ENCODE peak calls at places on chromosomes 16 and 17, in seven cellular contexts. Y is left ventricle myocardium inferior; P is CD8-positive, alpha-beta T cell; S is fibroblast of lung; B is AG09309; E is A549; T is AG10803. H is an unnamed sample.

GRCh38 chr16:77591347-77591746 is 131.0 kb upstream of the NUDT7 start:
- DNase-seq in S (no peak), B (no peak), E (no peak), T (no peak), P (no peak), Y (no peak), H (no peak)

GRCh38 chr16:86952769-86953168 is 364.4 kb downstream of the C16orf95 start:
- DNase-seq in Y (no peak), T (no peak), S (peak), P (no peak), E (no peak), B (no peak), H (no peak)

GRCh38 chr16:78297066-78297666 is 197.7 kb downstream of the WWOX start:
- DNase-seq in E (no peak), B (no peak), Y (no peak), S (peak), P (no peak), T (no peak), H (no peak)

GRCh38 chr17:42247734-42248133 is 28.5 kb downstream of the STAT5B start:
- DNase-seq in T (peak), Y (no peak), S (peak), B (peak), E (peak), P (no peak), H (no peak)

GRCh38 chr16:3509470-3509928 is 8.7 kb downstream of the CLUAP1 start:
- DNase-seq in Y (no peak), B (no peak), S (no peak), T (no peak), P (peak), E (no peak), H (peak)

GRCh38 chr17:74176546-74177001 is 26.9 kb upstream of the RPL38 start:
- DNase-seq in B (peak), Y (peak), P (no peak), T (peak), E (peak), S (peak), H (peak)

GRCh38 chr17:20066253-20066652 is 57.1 kb downstream of the SPECC1 start:
- DNase-seq in T (peak), P (no peak), Y (peak), E (peak), B (peak), S (peak), H (no peak)

GRCh38 chr16:50665128-50665878 is 15.8 kb downstream of the SNX20 start:
- DNase-seq in B (peak), P (peak), T (peak), E (peak), S (peak), Y (peak), H (peak)

GRCh38 chr17:50167371-50167770 is 1.6 kb downstream of the SGCA start:
- DNase-seq in T (no peak), E (no peak), P (no peak), B (no peak), S (no peak), Y (no peak), H (no peak)

GRCh38 chr17:7015587-7016020 is 3.2 kb downstream of the RNASEK start:
- DNase-seq in E (no peak), S (no peak), P (no peak), B (no peak), Y (no peak), T (no peak), H (no peak)

GRCh38 chr16:12646490-12647274 is 157.0 kb downstream of the CPPED1 start:
- DNase-seq in B (no peak), T (peak), S (peak), P (no peak), E (peak), Y (no peak), H (peak)

GRCh38 chr17:32510466-32510865 is 23.7 kb downstream of the CDK5R1 start:
- DNase-seq in P (no peak), S (no peak), B (no peak), Y (no peak), T (no peak), E (no peak), H (no peak)

GRCh38 chr17:58415371-58416055 is 1.8 kb downstream of the RNF43 start:
- DNase-seq in E (no peak), B (no peak), P (no peak), S (no peak), Y (peak), T (no peak), H (peak)

GRCh38 chr17:59371426-59372099 is 40.1 kb downstream of the YPEL2 start:
- DNase-seq in Y (peak), B (no peak), T (peak), P (no peak), S (peak), E (no peak), H (no peak)

GRCh38 chr16:72877374-72878028 is 170.4 kb downstream of the ZFHX3 start:
- DNase-seq in S (peak), Y (no peak), E (peak), P (no peak), T (peak), B (peak), H (no peak)

GRCh38 chr17:73411330-73411747 is 99.5 kb upstream of the CDC42EP4 start:
- DNase-seq in T (no peak), Y (no peak), P (no peak), E (no peak), S (no peak), B (no peak), H (no peak)

GRCh38 chr17:29143894-29144293 is 36.3 kb downstream of the MYO18A start:
- DNase-seq in B (no peak), T (peak), S (no peak), P (no peak), Y (no peak), E (peak), H (peak)

GRCh38 chr17:40033339-40033738 is 18.1 kb downstream of the CSF3 start:
- DNase-seq in E (no peak), S (no peak), B (no peak), P (no peak), T (no peak), Y (no peak), H (no peak)

GRCh38 chr17:19531780-19532501 is 1.7 kb upstream of the SLC47A1 start:
- DNase-seq in T (no peak), P (no peak), B (no peak), S (no peak), E (no peak), Y (no peak), H (no peak)

DNA sequence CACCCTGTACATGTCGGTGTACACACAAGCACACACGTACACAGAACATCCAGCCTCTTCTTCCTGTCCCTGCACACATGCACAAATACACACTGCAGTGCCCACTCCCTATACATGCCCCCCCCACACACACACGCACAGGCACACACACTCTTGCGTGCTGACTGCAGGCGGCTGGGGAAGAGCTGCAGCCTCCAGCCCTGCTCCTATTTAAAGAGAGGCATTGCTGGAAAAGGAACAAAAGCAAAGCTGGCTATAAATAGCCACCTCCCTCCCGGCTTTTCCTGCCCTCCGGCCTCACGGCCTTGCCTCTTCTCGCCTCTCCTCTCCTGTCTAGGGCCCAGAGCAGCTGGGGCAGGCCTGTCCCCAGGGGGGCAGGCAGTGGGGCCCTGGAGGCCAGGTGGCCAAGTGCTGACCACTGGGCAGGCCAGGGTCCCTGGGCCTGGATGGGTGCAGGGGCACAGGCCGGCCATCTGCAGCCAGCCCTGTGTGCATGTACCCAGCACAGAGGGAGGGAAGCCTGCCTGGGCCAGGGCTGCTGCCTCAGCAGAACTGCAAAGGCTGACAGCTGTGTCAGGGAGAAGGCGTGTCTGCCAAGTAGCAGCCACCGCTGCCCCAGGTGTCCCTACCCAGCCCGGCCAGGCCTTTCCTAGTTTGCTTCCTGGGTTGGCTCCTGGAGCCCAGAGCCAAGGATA is 25.4 kb downstream of the RTN4RL1 start:
- DNase-seq in S (peak), Y (peak), T (peak), E (peak), P (no peak), B (no peak), H (no peak)
- H3K4me3 ChIP-seq in S (no peak), Y (peak), T (no peak), E (no peak), P (no peak), B (no peak), H (no peak)

DNA sequence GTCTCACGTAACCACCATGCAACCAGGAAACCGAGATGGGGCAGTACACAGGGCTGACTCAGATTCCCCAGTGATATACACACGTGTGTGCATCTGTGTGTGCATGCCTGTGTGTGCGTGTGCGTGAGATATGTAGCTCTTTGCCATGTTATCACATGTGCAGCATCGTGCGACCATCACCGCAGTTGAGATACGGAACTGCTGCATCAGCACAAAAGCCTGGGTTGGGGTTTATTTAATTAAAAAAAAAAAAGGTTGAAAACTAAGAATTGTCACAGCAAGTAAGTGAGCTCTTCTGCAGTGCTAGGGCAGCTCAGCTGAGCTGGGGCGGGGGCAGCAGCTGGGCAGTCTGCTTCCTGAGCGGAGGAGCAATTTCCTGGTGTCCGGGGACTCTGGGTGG is 152.5 kb downstream of the RBFOX3 start:
- DNase-seq in T (no peak), E (no peak), B (no peak), Y (no peak), S (no peak), P (no peak), H (no peak)
- TF ChIP-seq CTCF in T (no peak), E (no peak), B (no peak), Y (no peak), S (no peak), P (no peak), H (no peak)

GRCh38 chr17:21377821-21378396 is 1.8 kb downstream of the KCNJ12 start:
- DNase-seq in S (no peak), P (no peak), B (no peak), E (no peak), Y (no peak), T (no peak), H (no peak)
- H3K4me3 ChIP-seq in S (no peak), P (no peak), B (no peak), E (no peak), Y (peak), T (peak), H (no peak)

GRCh38 chr16:1075546-1075945 is 3.0 kb downstream of the SSTR5 start:
- DNase-seq in E (no peak), B (no peak), S (no peak), Y (no peak), T (no peak), P (no peak), H (no peak)

GRCh38 chr16:1079341-1079740 is 6.8 kb downstream of the SSTR5 start:
- DNase-seq in P (no peak), E (no peak), Y (no peak), T (no peak), S (no peak), B (no peak), H (no peak)

GRCh38 chr16:1077877-1078578 is 5.5 kb downstream of the SSTR5 start:
- DNase-seq in Y (no peak), S (no peak), B (no peak), E (no peak), T (no peak), P (no peak), H (no peak)

GRCh38 chr16:1078579-1079021 is 6.1 kb downstream of the SSTR5 start:
- DNase-seq in Y (no peak), E (peak), T (no peak), S (peak), P (no peak), B (no peak), H (no peak)

DNA sequence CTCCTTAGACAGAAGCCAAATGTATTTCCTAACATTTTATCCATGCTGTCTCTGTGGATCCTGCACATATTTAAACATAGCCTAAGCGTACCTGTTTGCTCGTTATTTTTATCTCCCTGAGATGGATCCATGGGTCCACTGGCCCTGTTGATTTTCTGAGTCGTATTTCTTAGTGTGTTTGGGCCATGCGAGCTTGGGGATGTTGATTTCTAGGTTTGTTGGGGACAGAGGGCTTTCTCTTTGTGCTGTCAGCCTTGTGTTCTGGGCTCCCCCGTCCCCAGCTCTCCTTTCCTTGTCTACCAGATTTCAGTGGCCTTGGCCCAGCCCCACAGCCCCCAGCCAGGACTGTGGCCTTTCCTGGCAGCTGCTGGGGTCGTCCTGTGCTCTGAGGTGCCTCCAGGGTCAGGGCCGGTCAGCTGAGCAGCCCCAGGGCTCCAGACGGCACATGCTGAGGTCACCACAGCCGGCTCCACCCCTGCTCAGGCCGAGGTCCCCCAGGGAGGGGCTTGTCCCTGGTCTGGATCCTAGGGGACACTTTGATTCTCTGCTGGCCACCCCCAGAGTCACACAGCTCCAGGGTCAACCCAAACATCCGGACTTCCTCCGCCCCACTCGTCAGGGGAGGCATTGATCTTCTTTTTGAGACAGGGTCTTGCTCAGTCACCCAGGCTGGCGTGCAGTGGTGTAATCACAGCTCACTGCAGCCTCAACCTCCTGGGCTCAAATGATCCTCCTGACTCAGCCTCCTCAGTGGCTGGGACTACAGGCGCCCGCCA is 4.4 kb downstream of the SSTR5 start:
- DNase-seq in B (no peak), Y (no peak), S (no peak), P (no peak), E (no peak), T (no peak), H (no peak)
- TF ChIP-seq CTCF in B (no peak), Y (no peak), S (no peak), P (no peak), E (no peak), T (no peak), H (no peak)

DNA sequence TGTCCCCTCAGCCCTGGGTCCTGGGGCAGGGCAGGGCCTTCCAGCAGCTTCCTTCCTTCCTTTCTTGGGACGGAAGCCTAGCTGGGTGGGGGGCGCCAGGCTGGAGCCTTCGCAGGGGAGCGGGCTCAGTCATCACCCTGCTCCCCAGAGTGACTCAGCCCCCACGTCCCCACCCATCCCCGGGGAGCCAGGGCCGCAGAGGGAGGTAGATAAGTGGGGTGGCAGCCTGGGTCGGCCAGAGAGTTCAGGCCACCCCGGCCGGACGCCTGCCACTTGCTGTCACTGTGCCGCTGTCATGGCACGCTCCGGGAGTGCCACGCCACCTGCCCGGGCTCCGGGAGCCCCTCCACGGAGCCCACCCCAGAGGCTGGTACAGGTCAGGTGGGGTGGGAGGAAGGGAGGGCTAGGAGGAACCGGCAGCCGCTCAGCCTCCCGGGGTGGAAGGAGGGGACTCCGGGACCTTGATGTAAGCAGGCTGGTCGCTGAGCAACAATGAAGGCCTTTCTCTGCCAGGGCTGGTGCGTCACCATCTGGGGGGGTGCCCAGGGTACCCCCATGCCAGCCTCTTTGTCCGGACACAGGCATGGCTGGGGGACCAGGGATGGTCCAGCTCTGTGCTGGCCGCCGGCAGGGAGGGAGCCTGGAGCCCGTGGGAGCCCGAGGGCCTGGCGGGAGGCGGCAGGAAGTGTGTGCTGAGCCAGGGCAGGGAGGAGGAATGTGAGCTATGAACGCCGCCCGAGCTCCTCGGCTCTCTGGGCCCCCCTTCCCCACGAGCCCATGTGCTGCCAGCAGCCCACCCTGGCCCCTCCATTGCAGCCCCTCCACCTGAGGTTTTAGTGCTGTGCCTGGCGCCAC is 6.6 kb downstream of the NHERF2 start:
- DNase-seq in B (no peak), E (peak), T (peak), P (no peak), Y (peak), S (peak), H (no peak)
- H3K4me3 ChIP-seq in B (peak), E (peak), T (peak), P (no peak), Y (peak), S (peak), H (no peak)

H was measured in GM12865.